ENCODE peak calls at places on chromosomes 3 and 15, in eight cellular contexts. S, A, P, R, M, W, I and D are unnamed samples.
A peak's percentile ranks its signal among the peaks of the same experiment; 100 is the strongest.

GRCh38 chr15:77064539-77065308 is 6.2 kb downstream of the TSPAN3 start:
- DNase-seq in W (no peak), S (no peak), I (no peak), M (no peak), R (no peak), P (no peak), A (no peak), D (no peak)

GRCh38 chr3:133999891-134000685 is 29.6 kb downstream of the SLCO2A1 start:
- DNase-seq in R (no peak), P (peak; percentile 58), I (peak; percentile 56), W (no peak), S (no peak), A (no peak), M (no peak), D (no peak)

GRCh38 chr15:31328425-31328998 is 1.9 kb downstream of the KLF13 start:
- DNase-seq in R (no peak), M (no peak), I (no peak), W (no peak), A (no peak), S (peak; percentile 93), P (no peak), D (no peak)

GRCh38 chr3:126119008-126119675 is 35.2 kb upstream of the SLC41A3 start:
- DNase-seq in M (no peak), W (no peak), P (peak; percentile 65), I (peak; percentile 50), A (peak; percentile 15), R (peak; percentile 20), S (no peak), D (no peak)

GRCh38 chr15:81809543-81809942 is 236.3 kb downstream of the MEX3B start:
- DNase-seq in I (no peak), M (no peak), W (peak; percentile 23), S (no peak), A (no peak), R (no peak), P (no peak), D (no peak)

GRCh38 chr3:103295974-103296570 is 861.3 kb downstream of the ZPLD1 start:
- DNase-seq in S (no peak), W (peak; percentile 19), R (no peak), P (no peak), M (no peak), I (no peak), A (no peak), D (no peak)

GRCh38 chr3:154244644-154245043 is 79.6 kb downstream of the DHX36 start:
- DNase-seq in A (no peak), P (no peak), W (no peak), M (no peak), S (no peak), R (no peak), I (no peak), D (no peak)

GRCh38 chr15:40769310-40770146 is at the start of gene C15orf62:
- DNase-seq in W (no peak), P (no peak), I (no peak), S (peak; percentile 88), A (peak; percentile 73), M (peak; percentile 71), R (no peak), D (peak; percentile 82)

GRCh38 chr3:76040946-76041345 is 255.6 kb upstream of the ZNF717 start:
- DNase-seq in W (no peak), S (no peak), I (no peak), A (no peak), R (no peak), P (no peak), M (no peak), D (no peak)

GRCh38 chr3:82736696-82737277 is 975.3 kb upstream of the GBE1 start:
- DNase-seq in S (no peak), P (no peak), A (no peak), M (no peak), R (no peak), I (no peak), W (no peak), D (no peak)

GRCh38 chr3:11161666-11162065 is 7.4 kb downstream of the HRH1 start:
- DNase-seq in M (no peak), I (no peak), A (no peak), R (no peak), S (no peak), W (no peak), P (no peak), D (no peak)

GRCh38 chr3:21562225-21562624 is 188.8 kb downstream of the ZNF385D start:
- DNase-seq in P (no peak), R (no peak), I (no peak), M (no peak), W (no peak), A (no peak), S (no peak), D (no peak)

GRCh38 chr15:84947947-84948830 is 33.5 kb upstream of the PDE8A start:
- DNase-seq in A (no peak), I (peak; percentile 76), R (no peak), P (no peak), M (no peak), W (no peak), S (no peak), D (no peak)

GRCh38 chr3:4995500-4996053 is 16.3 kb downstream of the BHLHE40 start:
- DNase-seq in M (no peak), S (no peak), R (peak; percentile 23), I (peak; percentile 41), W (peak; percentile 86), A (no peak), P (peak; percentile 54), D (no peak)

GRCh38 chr15:45088801-45089711 is 24.9 kb downstream of the DUOX2 start:
- DNase-seq in I (no peak), R (no peak), W (no peak), A (no peak), S (no peak), P (no peak), M (no peak), D (no peak)

GRCh38 chr15:66252411-66253295 is 897 bp downstream of the MEGF11 start:
- DNase-seq in M (no peak), W (peak; percentile 27), P (no peak), I (peak; percentile 70), A (peak; percentile 67), R (peak; percentile 84), S (peak; percentile 85), D (peak; percentile 33)

GRCh38 chr3:160948273-160948672 is 156.9 kb downstream of the B3GALNT1 start:
- DNase-seq in P (no peak), M (no peak), I (no peak), A (no peak), R (no peak), S (no peak), W (no peak), D (no peak)

GRCh38 chr3:114451051-114451451 is 157.2 kb downstream of the TIGIT start:
- DNase-seq in M (no peak), I (no peak), S (no peak), A (no peak), R (no peak), P (no peak), W (no peak), D (no peak)

GRCh38 chr3:114453296-114453888 is 159.6 kb downstream of the TIGIT start:
- DNase-seq in I (no peak), A (no peak), R (no peak), S (no peak), W (no peak), M (no peak), P (no peak), D (no peak)

GRCh38 chr3:114450008-114450596 is 156.3 kb downstream of the TIGIT start:
- DNase-seq in A (no peak), I (no peak), P (no peak), S (no peak), M (no peak), W (no peak), R (no peak), D (no peak)

GRCh38 chr3:114451561-114452018 is 157.8 kb downstream of the TIGIT start:
- DNase-seq in R (no peak), M (no peak), S (no peak), A (peak; percentile 60), P (no peak), I (no peak), W (no peak), D (peak; percentile 78)

DNA sequence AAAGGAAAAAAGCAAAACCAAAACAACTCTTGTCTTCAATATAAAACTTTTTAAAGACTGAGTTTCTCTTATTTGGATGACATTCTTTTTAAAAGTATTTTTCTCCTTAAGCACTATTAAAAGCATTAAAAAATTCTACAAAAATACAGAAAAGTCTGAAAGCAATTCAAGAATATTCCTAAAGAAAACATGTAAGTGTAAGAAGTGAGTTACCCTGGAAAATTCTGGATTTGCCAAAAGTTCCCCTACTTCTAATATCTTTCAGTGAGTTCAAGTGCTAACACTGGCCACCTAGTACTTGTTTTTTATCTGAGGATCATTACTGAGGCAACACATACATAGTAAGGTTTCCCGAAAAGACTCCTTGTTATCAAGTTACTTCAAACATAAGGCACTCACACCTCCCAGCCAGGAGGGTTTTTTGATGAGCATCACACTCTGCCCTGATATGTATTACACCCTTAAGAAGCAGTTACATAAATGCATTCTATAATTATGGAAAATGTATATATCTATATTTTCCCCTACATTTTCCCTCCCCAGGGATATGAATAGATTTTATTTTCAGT is 158.4 kb downstream of the TIGIT start:
- DNase-seq in I (no peak), R (no peak), P (no peak), M (no peak), S (no peak), W (no peak), A (no peak), D (no peak)
- H3K4me1 ChIP-seq in I (no peaks in the 10 kb centered on the region), R (no peaks in the 10 kb centered on the region), P (peaks cover 39% of the 10 kb centered on the region), M (no peaks in the 10 kb centered on the region), S (peaks cover 54% of the 10 kb centered on the region), W (peaks cover 9% of the 10 kb centered on the region), A (peaks cover 14% of the 10 kb centered on the region), D (no peaks in the 10 kb centered on the region)

DNA sequence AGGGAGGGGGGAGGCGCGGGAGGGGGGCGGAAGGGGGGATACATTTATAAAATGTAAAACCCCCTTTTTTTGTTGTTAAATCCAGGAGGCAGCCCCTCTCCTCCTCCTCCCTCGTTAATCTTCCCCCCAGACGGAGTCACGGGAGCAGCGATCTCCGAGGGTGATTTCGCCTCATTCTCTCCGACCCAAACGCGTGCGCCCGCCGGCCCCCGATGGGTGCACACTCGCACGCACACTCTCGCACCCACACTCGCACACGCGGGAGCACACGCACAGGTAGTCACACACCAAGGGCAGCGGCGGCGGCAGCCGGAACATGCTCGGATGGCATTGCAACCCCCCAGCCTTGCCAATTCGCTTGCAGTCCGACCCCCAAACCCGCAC is 498 bp downstream of the ANP32A start:
- DNase-seq in M (no peak), A (peak; percentile 46), W (no peak), I (peak; percentile 79), R (no peak), S (peak; percentile 92), P (no peak), D (peak; percentile 39)
- TF ChIP-seq POLR2AphosphoS5 in M (no peak), A (no peak), W (no peak), I (no peak), R (no peak), S (no peak), P (no peak), D (no peak)

DNA sequence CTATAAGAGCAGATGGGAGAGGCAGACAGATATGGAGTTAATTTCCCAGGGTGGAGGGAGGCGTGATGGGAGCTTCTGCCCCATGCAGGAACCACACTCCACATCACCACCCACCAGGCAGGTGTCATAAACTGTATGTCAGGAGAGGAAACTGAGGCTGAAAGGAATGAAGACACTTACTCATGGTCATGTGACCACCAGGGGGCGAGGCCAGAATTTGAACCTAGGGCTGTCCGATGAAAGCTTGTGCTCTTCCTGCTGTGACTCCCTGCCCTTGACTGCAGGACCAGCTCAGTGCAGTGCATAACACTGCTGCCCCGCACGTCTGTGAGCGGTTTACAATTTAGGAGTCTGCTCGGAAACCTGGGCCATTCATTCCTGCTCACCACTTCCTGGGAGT is 28.8 kb downstream of the NUP210 start:
- DNase-seq in R (no peak), W (no peak), P (no peak), M (no peak), I (no peak), A (no peak), S (no peak), D (no peak)
- TF ChIP-seq CTCF in R (peak; percentile 6), W (no peak), P (no peak), M (no peak), I (no peak), A (no peak), S (no peak), D (no peak)

GRCh38 chr3:195177432-195178123 is 93.4 kb downstream of the XXYLT1 start:
- DNase-seq in W (no peak), S (no peak), P (peak; percentile 45), R (no peak), A (no peak), M (no peak), I (peak; percentile 29), D (no peak)
- H3K4me1 ChIP-seq in W (no peaks in the 10 kb centered on the region), S (peaks cover 49% of the 10 kb centered on the region), P (peaks cover 8% of the 10 kb centered on the region), R (peaks cover 4% of the 10 kb centered on the region), A (peaks cover 20% of the 10 kb centered on the region), M (no peaks in the 10 kb centered on the region), I (no peaks in the 10 kb centered on the region), D (peaks cover 8% of the 10 kb centered on the region)